ENCODE peak calls at places on chromosome 6, in ten cellular contexts. C is IMR-90, H is neural progenitor cell, F is omental fat pad, P is HepG2, D is psoas muscle, I is colonic mucosa, X is fibroblast of mammary gland, T is chondrocyte, L is astrocyte of the cerebellum. E is an unnamed sample.

GRCh38 chr6:154683756-154684523 is 49.3 kb upstream of the SCAF8 start:
- DNase-seq in H (no peak), I (peak; percentile 16), F (no peak), L (peak; percentile 26), D (no peak), X (peak; percentile 42), T (no peak), C (peak; percentile 49), P (no peak), E (peak; percentile 51)

GRCh38 chr6:154510144-154510905 is at the start of gene CNKSR3:
- DNase-seq in I (peak; percentile 88), T (peak; percentile 96), D (peak; percentile 75), H (peak; percentile 100), P (peak; percentile 95), L (peak; percentile 88), F (peak; percentile 56), C (peak; percentile 95), X (peak; percentile 91), E (peak; percentile 83)

GRCh38 chr6:87407531-87407895 is 259 bp upstream of the CFAP206 start:
- DNase-seq in T (no peak), C (peak; percentile 41), X (peak; percentile 41), L (no peak), F (no peak), H (no peak), D (no peak), P (no peak), I (no peak), E (peak; percentile 62)

GRCh38 chr6:106858653-106859092 is 115.9 kb downstream of the CD24 start:
- DNase-seq in D (no peak), X (peak; percentile 94), F (no peak), I (peak; percentile 87), P (no peak), L (no peak), T (no peak), C (peak; percentile 20), H (no peak), E (peak; percentile 17)

GRCh38 chr6:109178921-109179320 is 83.6 kb downstream of the CEP57L1 start:
- DNase-seq in I (no peak), T (no peak), C (no peak), H (no peak), D (no peak), F (no peak), X (peak; percentile 25), L (no peak), P (no peak), E (no peak)

GRCh38 chr6:109482913-109483743 is at the start of gene ZBTB24:
- DNase-seq in X (peak; percentile 85), D (peak; percentile 92), T (peak; percentile 95), L (peak; percentile 68), I (peak; percentile 94), C (peak; percentile 80), F (peak; percentile 70), H (peak; percentile 97), P (peak; percentile 76), E (peak; percentile 85)

GRCh38 chr6:157045831-157046454 is 268.8 kb downstream of the ARID1B start:
- DNase-seq in D (no peak), T (no peak), L (peak; percentile 74), P (peak; percentile 29), H (peak; percentile 49), I (no peak), X (peak; percentile 81), F (no peak), C (peak; percentile 82), E (peak; percentile 70)

GRCh38 chr6:79446006-79446405 is 91.2 kb downstream of the LCA5 start:
- DNase-seq in D (no peak), P (no peak), H (no peak), I (no peak), C (no peak), F (no peak), L (no peak), X (peak; percentile 16), T (no peak), E (no peak)

GRCh38 chr6:133705731-133706130 is 183.2 kb upstream of the TCF21 start:
- DNase-seq in P (no peak), L (no peak), D (no peak), I (no peak), X (peak; percentile 83), C (peak; percentile 82), F (no peak), T (no peak), H (no peak), E (peak; percentile 88)

GRCh38 chr6:33316603-33317417 is 734 bp downstream of the ZBTB22 start:
- DNase-seq in D (no peak), X (no peak), P (no peak), I (no peak), L (no peak), F (no peak), C (no peak), H (peak; percentile 26), T (no peak), E (no peak)

GRCh38 chr6:139927236-139927635 is 552.8 kb upstream of the CITED2 start:
- DNase-seq in H (no peak), C (peak; percentile 93), X (peak; percentile 96), T (no peak), P (no peak), L (peak; percentile 90), F (no peak), D (no peak), I (no peak), E (peak; percentile 85)

GRCh38 chr6:69487688-69488087 is 309.1 kb downstream of the LMBRD1 start:
- DNase-seq in H (peak; percentile 9), L (no peak), I (no peak), X (no peak), T (no peak), C (no peak), P (no peak), D (no peak), F (no peak), E (no peak)

GRCh38 chr6:11317885-11318771 is 85.7 kb upstream of the NEDD9 start:
- DNase-seq in I (peak; percentile 72), L (peak; percentile 92), P (peak; percentile 82), T (no peak), C (peak; percentile 98), F (peak; percentile 44), X (peak; percentile 97), H (no peak), D (peak; percentile 40), E (peak; percentile 94)

DNA sequence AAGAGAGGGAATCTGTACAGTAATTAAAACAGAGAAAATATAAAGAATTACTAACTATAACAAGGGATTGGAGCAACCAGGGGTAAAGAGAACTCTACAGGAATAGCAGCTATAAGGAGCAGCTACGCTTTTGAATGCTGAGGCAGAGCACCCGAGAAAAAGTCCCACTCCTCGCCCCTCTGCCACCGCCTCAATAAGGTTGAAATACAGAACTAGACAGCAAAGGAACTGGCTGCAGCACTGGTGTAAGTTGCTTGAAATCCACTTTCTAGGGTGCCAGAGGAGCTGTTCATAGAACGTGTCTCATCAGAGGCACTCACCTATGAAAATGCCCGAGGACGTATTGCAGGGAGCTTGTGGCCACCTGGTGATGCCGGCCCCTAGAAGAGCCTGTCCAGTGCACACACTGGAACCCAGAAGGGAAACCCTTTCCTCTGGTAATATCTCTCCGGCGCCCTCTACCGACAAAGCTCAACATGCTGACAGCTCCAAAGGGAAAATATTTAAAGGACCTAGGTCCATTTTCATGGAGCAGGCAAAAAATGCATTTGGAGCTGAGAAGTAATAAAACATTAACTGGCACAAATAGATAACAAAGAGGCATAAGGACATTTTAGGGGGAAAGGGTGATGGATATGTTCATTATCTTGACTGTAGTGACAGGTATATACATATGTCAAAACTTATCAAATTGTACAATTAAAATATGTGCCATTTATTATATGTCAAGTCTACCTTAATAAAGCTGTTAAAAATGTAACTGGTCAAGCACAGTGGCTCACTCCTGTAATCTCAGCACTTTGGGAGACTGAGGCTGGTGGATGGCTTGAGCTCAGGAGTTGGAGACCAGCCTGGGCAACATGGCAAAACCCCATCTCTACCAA is 137.4 kb upstream of the HDAC2 start:
- DNase-seq in C (peak; percentile 68), F (peak; percentile 65), H (peak; percentile 84), L (peak; percentile 44), D (peak; percentile 57), I (peak; percentile 75), P (peak; percentile 63), T (no peak), X (peak; percentile 65), E (peak; percentile 84)
- TF ChIP-seq CTCF in C (peak; percentile 86), F (no peak), H (peak; percentile 77), L (peak; percentile 83), D (peak; percentile 42), I (peak; percentile 37), P (peak; percentile 71), T (peak; percentile 86), X (peak; percentile 83), E (peak; percentile 88)

GRCh38 chr6:123380257-123380656 is 256.5 kb downstream of the TRDN start:
- DNase-seq in D (no peak), X (peak; percentile 43), C (no peak), L (peak; percentile 3), I (no peak), T (no peak), F (no peak), P (peak; percentile 22), H (peak; percentile 61), E (peak; percentile 24)
- TF ChIP-seq CTCF in D (peak; percentile 15), X (peak; percentile 37), C (no peak), L (peak; percentile 59), I (no peak), T (peak; percentile 62), F (no peak), P (peak; percentile 46), H (peak; percentile 54), E (no peak)

DNA sequence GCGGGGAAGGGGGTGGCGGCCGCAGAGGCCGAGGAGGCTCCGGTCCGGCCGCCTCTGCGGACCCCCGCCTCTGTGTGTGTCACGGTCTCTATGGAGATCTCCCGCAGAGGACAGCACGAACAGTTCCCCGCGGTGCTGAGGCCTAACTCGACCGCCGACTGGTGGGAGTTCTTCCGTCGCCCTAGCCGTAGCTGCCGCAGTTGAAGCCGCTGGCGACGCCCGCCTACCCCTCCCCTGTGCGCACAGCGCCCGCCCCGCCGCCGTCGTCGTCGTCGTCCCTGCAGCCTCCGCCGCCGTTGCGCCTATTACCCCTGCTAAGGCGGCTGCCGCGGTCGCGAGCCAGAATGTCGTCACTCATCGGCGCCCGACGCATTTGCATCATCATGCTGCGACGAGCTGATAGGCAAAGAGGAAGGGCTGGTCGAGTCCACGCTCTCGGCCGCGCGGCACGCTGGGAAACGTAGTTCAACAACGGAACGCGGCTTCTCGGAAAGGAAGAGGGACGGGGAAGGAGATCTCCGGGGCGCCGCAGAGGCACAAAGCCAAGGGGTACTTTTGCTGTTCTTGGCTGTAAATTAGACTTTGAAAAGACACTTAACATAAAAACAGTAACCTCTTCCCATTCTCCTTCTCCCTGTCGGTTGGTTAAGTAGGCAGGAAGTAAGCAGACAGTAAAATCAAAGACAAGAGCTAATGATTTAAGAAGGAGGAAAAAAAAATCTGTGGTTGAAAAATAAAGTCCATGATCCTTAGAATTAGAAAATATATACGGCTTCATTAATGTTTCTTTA is at the start of gene NUP153:
- DNase-seq in C (peak; percentile 98), P (peak; percentile 98), T (peak; percentile 98), F (peak; percentile 99), L (peak; percentile 97), D (peak; percentile 98), I (peak; percentile 100), X (peak; percentile 98), H (peak; percentile 99), E (peak; percentile 99)
- TF ChIP-seq CTCF in C (no peak), P (peak; percentile 43), T (no peak), F (no peak), L (no peak), D (no peak), I (no peak), X (no peak), H (no peak), E (no peak)

GRCh38 chr6:97702226-97702625 is 419.2 kb upstream of the MMS22L start:
- DNase-seq in H (no peak), F (no peak), C (no peak), T (no peak), X (no peak), I (no peak), D (no peak), L (no peak), P (no peak), E (no peak)

GRCh38 chr6:97703661-97704060 is 420.6 kb upstream of the MMS22L start:
- DNase-seq in P (no peak), C (no peak), F (no peak), T (no peak), X (no peak), H (no peak), D (no peak), L (peak; percentile 24), I (no peak), E (no peak)

GRCh38 chr6:97705568-97705967 is 422.6 kb upstream of the MMS22L start:
- DNase-seq in T (no peak), F (no peak), P (peak; percentile 5), H (peak; percentile 73), I (no peak), D (no peak), L (no peak), X (peak; percentile 17), C (peak; percentile 2), E (peak; percentile 2)
- TF ChIP-seq CTCF in T (peak; percentile 80), F (no peak), P (peak; percentile 33), H (peak; percentile 84), I (no peak), D (peak; percentile 6), L (peak; percentile 57), X (peak; percentile 40), C (peak; percentile 31), E (peak; percentile 22)